ENCODE peak calls at places on chromosome 15, in nine cellular contexts. One of them, this sample, is unnamed.

GRCh38 chr15:36066757-36067156 is 512.7 kb upstream of the CDIN1 start:
- DNase-seq in NCI-H82: no peak
- DNase-seq in left ventricle myocardium inferior: no peak
- DNase-seq in foreskin fibroblast: no peak
- DNase-seq in GM23338: no peak
- DNase-seq in neuronal stem cell: no peak
- DNase-seq in uterus: no peak
- DNase-seq in NCI-H1092: no peak
- DNase-seq in stimulated activated CD8-positive, alpha-beta memory T cell treated with anti-CD3 and anti-CD28 coated beads, Interleukin-4, amount 100 ng/mL, for 1 hour: no peak
- DNase-seq in this sample: no peak

GRCh38 chr15:28128036-28128435 is 28.9 kb upstream of the OCA2 start:
- DNase-seq in NCI-H82: no peak
- DNase-seq in left ventricle myocardium inferior: peak; percentile 73
- DNase-seq in foreskin fibroblast: no peak
- DNase-seq in GM23338: no peak
- DNase-seq in neuronal stem cell: no peak
- DNase-seq in uterus: no peak
- DNase-seq in NCI-H1092: no peak
- DNase-seq in stimulated activated CD8-positive, alpha-beta memory T cell treated with anti-CD3 and anti-CD28 coated beads, Interleukin-4, amount 100 ng/mL, for 1 hour: no peak
- DNase-seq in this sample: no peak

GRCh38 chr15:64950888-64951287 is 38.8 kb downstream of the SPG21 start:
- DNase-seq in NCI-H82: peak; percentile 25
- DNase-seq in left ventricle myocardium inferior: no peak
- DNase-seq in foreskin fibroblast: no peak
- DNase-seq in GM23338: no peak
- DNase-seq in neuronal stem cell: no peak
- DNase-seq in uterus: no peak
- DNase-seq in NCI-H1092: no peak
- DNase-seq in stimulated activated CD8-positive, alpha-beta memory T cell treated with anti-CD3 and anti-CD28 coated beads, Interleukin-4, amount 100 ng/mL, for 1 hour: no peak
- DNase-seq in this sample: no peak

GRCh38 chr15:101127503-101128076 is 124.3 kb downstream of the CHSY1 start:
- DNase-seq in NCI-H82: peak; percentile 76
- DNase-seq in left ventricle myocardium inferior: peak; percentile 75
- DNase-seq in foreskin fibroblast: peak; percentile 74
- DNase-seq in GM23338: no peak
- DNase-seq in neuronal stem cell: no peak
- DNase-seq in uterus: peak; percentile 80
- DNase-seq in NCI-H1092: peak; percentile 86
- DNase-seq in stimulated activated CD8-positive, alpha-beta memory T cell treated with anti-CD3 and anti-CD28 coated beads, Interleukin-4, amount 100 ng/mL, for 1 hour: no peak
- DNase-seq in this sample: peak; percentile 51

GRCh38 chr15:48595988-48596387 is 49.5 kb downstream of the FBN1 start:
- DNase-seq in NCI-H82: no peak
- DNase-seq in left ventricle myocardium inferior: no peak
- DNase-seq in foreskin fibroblast: no peak
- DNase-seq in GM23338: no peak
- DNase-seq in neuronal stem cell: no peak
- DNase-seq in uterus: no peak
- DNase-seq in NCI-H1092: no peak
- DNase-seq in stimulated activated CD8-positive, alpha-beta memory T cell treated with anti-CD3 and anti-CD28 coated beads, Interleukin-4, amount 100 ng/mL, for 1 hour: no peak
- DNase-seq in this sample: no peak

GRCh38 chr15:75861750-75862402 is 18.6 kb downstream of the UBE2Q2 start:
- DNase-seq in NCI-H82: no peak
- DNase-seq in left ventricle myocardium inferior: no peak
- DNase-seq in foreskin fibroblast: no peak
- DNase-seq in GM23338: no peak
- DNase-seq in neuronal stem cell: no peak
- DNase-seq in uterus: no peak
- DNase-seq in NCI-H1092: no peak
- DNase-seq in stimulated activated CD8-positive, alpha-beta memory T cell treated with anti-CD3 and anti-CD28 coated beads, Interleukin-4, amount 100 ng/mL, for 1 hour: no peak
- DNase-seq in this sample: no peak

GRCh38 chr15:22831473-22831872 is 7.0 kb upstream of the NIPA2 start:
- DNase-seq in NCI-H82: no peak
- DNase-seq in left ventricle myocardium inferior: no peak
- DNase-seq in foreskin fibroblast: no peak
- DNase-seq in GM23338: no peak
- DNase-seq in neuronal stem cell: no peak
- DNase-seq in uterus: no peak
- DNase-seq in NCI-H1092: no peak
- DNase-seq in stimulated activated CD8-positive, alpha-beta memory T cell treated with anti-CD3 and anti-CD28 coated beads, Interleukin-4, amount 100 ng/mL, for 1 hour: no peak
- DNase-seq in this sample: no peak

GRCh38 chr15:93470042-93470441 is 381.0 kb upstream of the RGMA start:
- DNase-seq in NCI-H82: no peak
- DNase-seq in left ventricle myocardium inferior: no peak
- DNase-seq in foreskin fibroblast: no peak
- DNase-seq in GM23338: peak; percentile 63
- DNase-seq in neuronal stem cell: no peak
- DNase-seq in uterus: no peak
- DNase-seq in NCI-H1092: no peak
- DNase-seq in stimulated activated CD8-positive, alpha-beta memory T cell treated with anti-CD3 and anti-CD28 coated beads, Interleukin-4, amount 100 ng/mL, for 1 hour: no peak
- DNase-seq in this sample: no peak

GRCh38 chr15:84609818-84610525 is 9.2 kb downstream of the ZSCAN2 start:
- DNase-seq in NCI-H82: no peak
- DNase-seq in left ventricle myocardium inferior: no peak
- DNase-seq in foreskin fibroblast: no peak
- DNase-seq in GM23338: no peak
- DNase-seq in neuronal stem cell: no peak
- DNase-seq in uterus: no peak
- DNase-seq in NCI-H1092: no peak
- DNase-seq in stimulated activated CD8-positive, alpha-beta memory T cell treated with anti-CD3 and anti-CD28 coated beads, Interleukin-4, amount 100 ng/mL, for 1 hour: no peak
- DNase-seq in this sample: no peak

GRCh38 chr15:69146724-69147435 is 13.6 kb upstream of the GLCE start:
- DNase-seq in NCI-H82: no peak
- DNase-seq in left ventricle myocardium inferior: no peak
- DNase-seq in foreskin fibroblast: no peak
- DNase-seq in GM23338: no peak
- DNase-seq in neuronal stem cell: no peak
- DNase-seq in uterus: no peak
- DNase-seq in NCI-H1092: no peak
- DNase-seq in stimulated activated CD8-positive, alpha-beta memory T cell treated with anti-CD3 and anti-CD28 coated beads, Interleukin-4, amount 100 ng/mL, for 1 hour: no peak
- DNase-seq in this sample: no peak

GRCh38 chr15:69468241-69469121 is 15.9 kb downstream of the RPLP1 start:
- DNase-seq in NCI-H82: no peak
- DNase-seq in left ventricle myocardium inferior: no peak
- DNase-seq in foreskin fibroblast: no peak
- DNase-seq in GM23338: no peak
- DNase-seq in neuronal stem cell: no peak
- DNase-seq in uterus: no peak
- DNase-seq in NCI-H1092: peak; percentile 84
- DNase-seq in stimulated activated CD8-positive, alpha-beta memory T cell treated with anti-CD3 and anti-CD28 coated beads, Interleukin-4, amount 100 ng/mL, for 1 hour: peak; percentile 61
- DNase-seq in this sample: no peak

GRCh38 chr15:66578286-66578875 is 12.6 kb upstream of the LCTL start:
- DNase-seq in NCI-H82: no peak
- DNase-seq in left ventricle myocardium inferior: no peak
- DNase-seq in foreskin fibroblast: peak; percentile 28
- DNase-seq in GM23338: no peak
- DNase-seq in neuronal stem cell: no peak
- DNase-seq in uterus: no peak
- DNase-seq in NCI-H1092: no peak
- DNase-seq in stimulated activated CD8-positive, alpha-beta memory T cell treated with anti-CD3 and anti-CD28 coated beads, Interleukin-4, amount 100 ng/mL, for 1 hour: no peak
- DNase-seq in this sample: no peak

GRCh38 chr15:35117508-35118280 is 32.6 kb upstream of the NANOGP8 start:
- DNase-seq in NCI-H82: no peak
- DNase-seq in left ventricle myocardium inferior: no peak
- DNase-seq in foreskin fibroblast: no peak
- DNase-seq in GM23338: no peak
- DNase-seq in neuronal stem cell: no peak
- DNase-seq in uterus: no peak
- DNase-seq in NCI-H1092: no peak
- DNase-seq in stimulated activated CD8-positive, alpha-beta memory T cell treated with anti-CD3 and anti-CD28 coated beads, Interleukin-4, amount 100 ng/mL, for 1 hour: no peak
- DNase-seq in this sample: no peak

GRCh38 chr15:76199106-76200082 is 111.9 kb downstream of the ETFA start:
- DNase-seq in NCI-H82: no peak
- DNase-seq in left ventricle myocardium inferior: peak; percentile 56
- DNase-seq in foreskin fibroblast: peak; percentile 58
- DNase-seq in GM23338: no peak
- DNase-seq in neuronal stem cell: no peak
- DNase-seq in uterus: peak; percentile 80
- DNase-seq in NCI-H1092: no peak
- DNase-seq in stimulated activated CD8-positive, alpha-beta memory T cell treated with anti-CD3 and anti-CD28 coated beads, Interleukin-4, amount 100 ng/mL, for 1 hour: no peak
- DNase-seq in this sample: no peak

GRCh38 chr15:79970921-79971434 is at the start of gene BCL2A1:
- DNase-seq in NCI-H82: no peak
- DNase-seq in left ventricle myocardium inferior: no peak
- DNase-seq in foreskin fibroblast: peak; percentile 64
- DNase-seq in GM23338: no peak
- DNase-seq in neuronal stem cell: no peak
- DNase-seq in uterus: no peak
- DNase-seq in NCI-H1092: no peak
- DNase-seq in stimulated activated CD8-positive, alpha-beta memory T cell treated with anti-CD3 and anti-CD28 coated beads, Interleukin-4, amount 100 ng/mL, for 1 hour: no peak
- DNase-seq in this sample: peak; percentile 33

GRCh38 chr15:31263751-31264533 is 62.7 kb upstream of the KLF13 start:
- DNase-seq in NCI-H82: no peak
- DNase-seq in left ventricle myocardium inferior: peak; percentile 78
- DNase-seq in foreskin fibroblast: no peak
- DNase-seq in GM23338: no peak
- DNase-seq in neuronal stem cell: no peak
- DNase-seq in uterus: peak; percentile 28
- DNase-seq in NCI-H1092: peak; percentile 64
- DNase-seq in stimulated activated CD8-positive, alpha-beta memory T cell treated with anti-CD3 and anti-CD28 coated beads, Interleukin-4, amount 100 ng/mL, for 1 hour: peak; percentile 44
- DNase-seq in this sample: peak; percentile 79

GRCh38 chr15:100335335-100335999 is 6.3 kb downstream of the ADAMTS17 start:
- DNase-seq in NCI-H82: no peak
- DNase-seq in left ventricle myocardium inferior: no peak
- DNase-seq in foreskin fibroblast: no peak
- DNase-seq in GM23338: no peak
- DNase-seq in neuronal stem cell: no peak
- DNase-seq in uterus: no peak
- DNase-seq in NCI-H1092: no peak
- DNase-seq in stimulated activated CD8-positive, alpha-beta memory T cell treated with anti-CD3 and anti-CD28 coated beads, Interleukin-4, amount 100 ng/mL, for 1 hour: no peak
- DNase-seq in this sample: no peak

GRCh38 chr15:99408236-99409096 is 157.2 kb downstream of the LRRC28 start:
- DNase-seq in NCI-H82: peak; percentile 49
- DNase-seq in left ventricle myocardium inferior: peak; percentile 45
- DNase-seq in foreskin fibroblast: peak; percentile 62
- DNase-seq in GM23338: no peak
- DNase-seq in neuronal stem cell: no peak
- DNase-seq in uterus: no peak
- DNase-seq in NCI-H1092: peak; percentile 7
- DNase-seq in stimulated activated CD8-positive, alpha-beta memory T cell treated with anti-CD3 and anti-CD28 coated beads, Interleukin-4, amount 100 ng/mL, for 1 hour: no peak
- DNase-seq in this sample: no peak

GRCh38 chr15:88423331-88423730 is 43.9 kb downstream of the MRPL46 start:
- DNase-seq in NCI-H82: no peak
- DNase-seq in left ventricle myocardium inferior: no peak
- DNase-seq in foreskin fibroblast: no peak
- DNase-seq in GM23338: no peak
- DNase-seq in neuronal stem cell: no peak
- DNase-seq in uterus: no peak
- DNase-seq in NCI-H1092: no peak
- DNase-seq in stimulated activated CD8-positive, alpha-beta memory T cell treated with anti-CD3 and anti-CD28 coated beads, Interleukin-4, amount 100 ng/mL, for 1 hour: no peak
- DNase-seq in this sample: no peak

GRCh38 chr15:38182900-38183299 is 69.7 kb upstream of the SPRED1 start:
- DNase-seq in NCI-H82: no peak
- DNase-seq in left ventricle myocardium inferior: no peak
- DNase-seq in foreskin fibroblast: no peak
- DNase-seq in GM23338: no peak
- DNase-seq in neuronal stem cell: no peak
- DNase-seq in uterus: no peak
- DNase-seq in NCI-H1092: no peak
- DNase-seq in stimulated activated CD8-positive, alpha-beta memory T cell treated with anti-CD3 and anti-CD28 coated beads, Interleukin-4, amount 100 ng/mL, for 1 hour: no peak
- DNase-seq in this sample: no peak

GRCh38 chr15:89090791-89091666 is 2.8 kb downstream of the ABHD2 start:
- DNase-seq in NCI-H82: no peak
- DNase-seq in left ventricle myocardium inferior: peak; percentile 73
- DNase-seq in foreskin fibroblast: peak; percentile 81
- DNase-seq in GM23338: no peak
- DNase-seq in neuronal stem cell: no peak
- DNase-seq in uterus: peak; percentile 79
- DNase-seq in NCI-H1092: no peak
- DNase-seq in stimulated activated CD8-positive, alpha-beta memory T cell treated with anti-CD3 and anti-CD28 coated beads, Interleukin-4, amount 100 ng/mL, for 1 hour: no peak
- DNase-seq in this sample: peak; percentile 23

GRCh38 chr15:73225358-73226015 is 143.3 kb downstream of the HCN4 start:
- DNase-seq in NCI-H82: peak; percentile 16
- DNase-seq in left ventricle myocardium inferior: no peak
- DNase-seq in foreskin fibroblast: no peak
- DNase-seq in GM23338: peak; percentile 29
- DNase-seq in neuronal stem cell: no peak
- DNase-seq in uterus: no peak
- DNase-seq in NCI-H1092: no peak
- DNase-seq in stimulated activated CD8-positive, alpha-beta memory T cell treated with anti-CD3 and anti-CD28 coated beads, Interleukin-4, amount 100 ng/mL, for 1 hour: no peak
- DNase-seq in this sample: no peak

GRCh38 chr15:89513284-89513683 is 16.9 kb upstream of the RHCG start:
- DNase-seq in NCI-H82: no peak
- DNase-seq in left ventricle myocardium inferior: no peak
- DNase-seq in foreskin fibroblast: no peak
- DNase-seq in GM23338: no peak
- DNase-seq in neuronal stem cell: no peak
- DNase-seq in uterus: no peak
- DNase-seq in NCI-H1092: no peak
- DNase-seq in stimulated activated CD8-positive, alpha-beta memory T cell treated with anti-CD3 and anti-CD28 coated beads, Interleukin-4, amount 100 ng/mL, for 1 hour: no peak
- DNase-seq in this sample: no peak

GRCh38 chr15:80730931-80731330 is 35.8 kb downstream of the ABHD17C start:
- DNase-seq in NCI-H82: no peak
- DNase-seq in left ventricle myocardium inferior: no peak
- DNase-seq in foreskin fibroblast: no peak
- DNase-seq in GM23338: no peak
- DNase-seq in neuronal stem cell: no peak
- DNase-seq in uterus: no peak
- DNase-seq in NCI-H1092: no peak
- DNase-seq in stimulated activated CD8-positive, alpha-beta memory T cell treated with anti-CD3 and anti-CD28 coated beads, Interleukin-4, amount 100 ng/mL, for 1 hour: no peak
- DNase-seq in this sample: no peak

GRCh38 chr15:72195101-72195511 is 2.5 kb downstream of the GRAMD2A start:
- DNase-seq in NCI-H82: peak; percentile 36
- DNase-seq in left ventricle myocardium inferior: no peak
- DNase-seq in foreskin fibroblast: no peak
- DNase-seq in GM23338: no peak
- DNase-seq in neuronal stem cell: no peak
- DNase-seq in uterus: no peak
- DNase-seq in NCI-H1092: no peak
- DNase-seq in stimulated activated CD8-positive, alpha-beta memory T cell treated with anti-CD3 and anti-CD28 coated beads, Interleukin-4, amount 100 ng/mL, for 1 hour: no peak
- DNase-seq in this sample: no peak

This sample was measured in activated B cell treated with CpG ODN at 0.5 μM for 24 hours.